ENCODE peak calls at places on chromosomes 2 and 18, in ten cellular contexts. H is HCT116, R is adrenal gland, L is heart left ventricle, K is A549, F is tibial nerve, Q is stomach, A is transverse colon, J is IMR-90, B is right lobe of liver. D is an unnamed sample. For H3K9me3, the result is how much of the 10 kb centered on the place peaks cover.

GRCh38 chr2:118309201-118310015 is 221.1 kb downstream of the INSIG2 start:
- DNase-seq in H (no peak), R (no peak), L (no peak), K (no peak), F (no peak), Q (no peak), A (no peak), J (no peak), B (no peak), D (no peak)

GRCh38 chr2:98472132-98472650 is 27.5 kb downstream of the INPP4A start:
- DNase-seq in H (no peak), R (no peak), L (no peak), K (no peak), F (no peak), Q (peak), A (no peak), J (no peak), B (no peak), D (no peak)

GRCh38 chr2:156563994-156564753 is 128.0 kb downstream of the GPD2 start:
- DNase-seq in H (no peak), R (no peak), L (no peak), K (no peak), F (no peak), Q (no peak), A (no peak), J (no peak), B (no peak), D (no peak)

GRCh38 chr18:32057624-32058165 is 34.0 kb upstream of the RNF138 start:
- DNase-seq in H (no peak), R (no peak), L (no peak), K (no peak), F (no peak), Q (no peak), A (no peak), J (no peak), B (no peak), D (no peak)

GRCh38 chr2:226623587-226624368 is 175.8 kb downstream of the IRS1 start:
- DNase-seq in H (no peak), R (no peak), L (no peak), K (no peak), F (no peak), Q (no peak), A (no peak), J (no peak), B (no peak), D (no peak)

GRCh38 chr2:125455110-125455509 is 1200.8 kb upstream of the GYPC start:
- DNase-seq in H (no peak), R (no peak), L (no peak), K (no peak), F (no peak), Q (no peak), A (no peak), J (peak), B (no peak), D (no peak)

GRCh38 chr2:10410716-10411437 is 37.2 kb downstream of the ODC1 start:
- DNase-seq in H (no peak), R (no peak), L (no peak), K (no peak), F (no peak), Q (no peak), A (no peak), J (no peak), B (no peak), D (no peak)

GRCh38 chr18:58438984-58439311 is 189.9 kb downstream of the ALPK2 start:
- DNase-seq in H (no peak), R (no peak), L (no peak), K (no peak), F (no peak), Q (no peak), A (no peak), J (no peak), B (no peak), D (no peak)

GRCh38 chr2:127771756-127772155 is 39.2 kb downstream of the WDR33 start:
- DNase-seq in H (no peak), R (no peak), L (no peak), K (peak), F (no peak), Q (no peak), A (no peak), J (peak), B (no peak), D (no peak)

GRCh38 chr2:100551303-100551702 is 11.5 kb upstream of the PDCL3 start:
- DNase-seq in H (no peak), R (no peak), L (no peak), K (no peak), F (no peak), Q (no peak), A (no peak), J (no peak), B (no peak), D (no peak)

GRCh38 chr2:158481116-158481515 is 24.4 kb downstream of the PKP4 start:
- DNase-seq in H (no peak), R (no peak), L (no peak), K (no peak), F (no peak), Q (no peak), A (no peak), J (no peak), B (no peak), D (no peak)

GRCh38 chr2:182381225-182381624 is 45.6 kb downstream of the PDE1A start:
- DNase-seq in H (no peak), R (no peak), L (no peak), K (no peak), F (no peak), Q (no peak), A (no peak), J (no peak), B (no peak), D (no peak)

GRCh38 chr2:99775585-99775984 is 285.8 kb upstream of the REV1 start:
- DNase-seq in H (no peak), R (no peak), L (no peak), K (no peak), F (no peak), Q (no peak), A (no peak), J (peak), B (no peak), D (no peak)

GRCh38 chr18:59048378-59048777 is 91.3 kb upstream of the SEC11C start:
- DNase-seq in H (no peak), R (no peak), L (no peak), K (no peak), F (no peak), Q (no peak), A (no peak), J (no peak), B (no peak), D (no peak)

GRCh38 chr18:24128700-24129099 is 10.2 kb upstream of the CABYR start:
- DNase-seq in H (no peak), R (no peak), L (no peak), K (no peak), F (no peak), Q (no peak), A (no peak), J (peak), B (no peak), D (no peak)

GRCh38 chr2:146312899-146313298 is 1531.9 kb upstream of the ACVR2A start:
- DNase-seq in H (no peak), R (no peak), L (no peak), K (no peak), F (no peak), Q (no peak), A (no peak), J (peak), B (no peak), D (no peak)

GRCh38 chr2:74862268-74862964 is 28.5 kb downstream of the HK2 start:
- DNase-seq in H (no peak), R (no peak), L (no peak), K (no peak), F (no peak), Q (peak), A (peak), J (no peak), B (no peak), D (no peak)

GRCh38 chr2:240463866-240464481 is 28.5 kb downstream of the GPC1 start:
- DNase-seq in H (no peak), R (peak), L (peak), K (no peak), F (peak), Q (peak), A (no peak), J (no peak), B (peak), D (peak)

GRCh38 chr2:222952204-222952603 is 91.4 kb downstream of the ACSL3 start:
- DNase-seq in H (no peak), R (no peak), L (no peak), K (no peak), F (no peak), Q (peak), A (no peak), J (no peak), B (no peak), D (no peak)

GRCh38 chr2:177429688-177430325 is 37.2 kb downstream of the AGPS start:
- DNase-seq in H (no peak), R (no peak), L (no peak), K (no peak), F (no peak), Q (no peak), A (no peak), J (peak), B (no peak), D (no peak)
- H3K9me3 ChIP-seq in H (under half), R (under half), L (half or more), K (under half), F (half or more), Q (under half), A (under half), J (under half), B (under half), D (under half)

DNA sequence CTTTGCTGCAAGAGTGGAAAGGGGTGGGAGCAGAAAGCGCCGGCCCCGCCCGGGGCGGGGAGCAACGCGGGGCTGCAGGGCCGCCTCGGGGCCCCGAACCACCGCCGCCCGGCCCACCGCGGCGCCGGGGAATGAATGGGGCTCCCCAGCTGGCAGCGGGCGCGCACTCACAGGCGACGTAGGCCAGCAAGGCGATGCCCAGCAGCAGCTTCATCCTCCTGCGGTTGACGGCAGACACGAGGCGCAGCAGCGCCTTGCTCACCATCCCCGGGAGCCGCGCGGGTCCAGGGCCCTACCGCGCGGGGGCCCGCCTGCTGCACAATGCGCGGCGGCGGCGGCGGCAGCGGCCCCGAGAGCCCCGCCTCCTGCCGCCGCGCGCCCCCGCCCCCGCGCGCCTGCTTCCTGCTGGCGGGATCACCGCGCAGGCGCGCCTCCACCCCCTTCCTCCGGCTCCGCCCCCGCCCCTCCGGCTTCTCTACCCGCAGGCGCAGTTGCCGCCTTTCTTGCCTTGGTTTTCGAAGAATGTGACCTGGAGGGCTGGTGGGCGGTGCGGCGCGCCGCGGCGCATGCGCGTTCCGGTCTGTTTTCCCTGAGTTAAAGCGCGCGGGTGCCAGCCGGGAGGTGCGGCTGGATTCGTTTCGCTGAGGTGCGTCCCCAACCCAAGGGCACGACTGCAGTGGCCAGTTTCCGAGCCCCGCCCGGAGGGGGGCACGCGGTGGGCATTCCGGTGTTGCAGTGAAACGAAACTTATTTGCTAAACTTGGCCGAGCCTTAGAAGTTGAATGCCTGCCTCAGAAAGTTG is at the start of gene UXS1:
- DNase-seq in H (peak), R (peak), L (peak), K (peak), F (peak), Q (peak), A (peak), J (peak), B (peak), D (peak)
- TF ChIP-seq POLR2A in H (peak), R (no peak), L (no peak), K (peak), F (peak), Q (no peak), A (peak), J (peak), B (peak), D (peak)

GRCh38 chr2:13654416-13654815 is 937.7 kb downstream of the TRIB2 start:
- DNase-seq in H (no peak), R (no peak), L (no peak), K (no peak), F (no peak), Q (no peak), A (no peak), J (no peak), B (no peak), D (no peak)

GRCh38 chr2:13651684-13652131 is 935.0 kb downstream of the TRIB2 start:
- DNase-seq in H (no peak), R (no peak), L (no peak), K (no peak), F (no peak), Q (no peak), A (no peak), J (no peak), B (no peak), D (no peak)

GRCh38 chr2:13652531-13653313 is 936.0 kb downstream of the TRIB2 start:
- DNase-seq in H (no peak), R (no peak), L (no peak), K (no peak), F (no peak), Q (no peak), A (no peak), J (peak), B (no peak), D (no peak)

DNA sequence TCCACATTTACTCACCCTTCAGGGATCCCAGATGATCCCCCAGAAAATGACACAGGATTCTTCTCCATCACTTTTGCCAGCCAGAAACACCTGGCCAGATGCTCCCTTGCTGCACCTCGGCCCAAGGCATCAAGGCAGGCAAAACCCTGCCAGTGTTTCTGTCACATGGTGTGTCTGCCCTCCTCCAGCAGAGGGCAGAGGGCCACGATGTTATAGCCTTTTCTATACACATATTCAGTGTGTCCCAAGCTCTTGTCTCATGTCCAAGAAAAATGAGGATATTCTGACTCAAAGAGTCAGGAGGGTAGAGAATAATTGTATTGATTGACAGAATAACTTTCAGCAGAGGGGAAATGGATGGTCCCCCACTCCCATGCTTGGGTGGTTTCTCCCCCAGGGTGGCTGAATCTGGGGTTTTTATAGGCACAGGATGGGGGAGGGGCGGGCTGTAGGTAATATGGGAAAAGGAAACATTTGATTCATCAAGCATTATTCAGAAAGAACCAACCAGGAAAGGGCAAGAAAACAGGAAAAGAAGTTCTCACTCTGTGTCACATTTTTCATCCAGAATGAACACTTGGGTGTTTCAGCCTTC is 933.9 kb downstream of the TRIB2 start:
- DNase-seq in H (no peak), R (no peak), L (no peak), K (peak), F (no peak), Q (no peak), A (no peak), J (no peak), B (no peak), D (no peak)
- H3K9me3 ChIP-seq in H (under half), R (under half), L (under half), K (under half), F (under half), Q (under half), A (under half), J (under half), B (under half), D (under half)

GRCh38 chr18:76997951-76998808 is 134.4 kb downstream of the MBP start:
- DNase-seq in H (no peak), R (no peak), L (no peak), K (no peak), F (no peak), Q (no peak), A (no peak), J (no peak), B (no peak), D (no peak)
- TF ChIP-seq POLR2A in H (no peak), R (no peak), L (no peak), K (no peak), F (no peak), Q (no peak), A (no peak), J (no peak), B (no peak), D (no peak)

D was measured in vagina.